ENCODE peak calls at places on chromosomes 5 and 9, in eight cellular contexts. B is tibial nerve, K is IMR-90, M is A549, P is body of pancreas, A is uterus, H is prostate gland, L is testis. G is an unnamed sample. For H3K4me1, the result is how much of the 10 kb centered on the place peaks cover.

GRCh38 chr9:18568969-18569368 is 95.0 kb downstream of the ADAMTSL1 start:
- DNase-seq in M (no peak), P (no peak), A (no peak), H (no peak), K (peak), L (no peak), B (no peak), G (no peak)

GRCh38 chr5:150264667-150265603 is 24.6 kb downstream of the CAMK2A start:
- DNase-seq in A (no peak), M (no peak), P (no peak), L (no peak), K (no peak), H (no peak), B (no peak), G (no peak)

GRCh38 chr9:2872307-2872940 is 28.5 kb upstream of the PUM3 start:
- DNase-seq in M (peak), B (no peak), A (no peak), H (no peak), K (peak), P (peak), L (no peak), G (no peak)

GRCh38 chr5:53368516-53368915 is 111.9 kb upstream of the FST start:
- DNase-seq in K (peak), L (no peak), P (no peak), B (no peak), H (no peak), A (no peak), M (peak), G (no peak)

GRCh38 chr5:126597156-126597555 is 2.1 kb upstream of the ALDH7A1 start:
- DNase-seq in B (no peak), H (no peak), P (no peak), A (no peak), K (peak), L (no peak), M (peak), G (no peak)

GRCh38 chr5:180596115-180596667 is 4.9 kb upstream of the SCGB3A1 start:
- DNase-seq in M (no peak), B (no peak), L (peak), P (no peak), A (no peak), K (no peak), H (no peak), G (no peak)

GRCh38 chr5:136202800-136203199 is 9.8 kb upstream of the SMIM32 start:
- DNase-seq in K (no peak), P (no peak), H (no peak), L (no peak), A (no peak), B (no peak), M (no peak), G (no peak)

GRCh38 chr9:87567047-87567446 is 69.4 kb downstream of the DAPK1 start:
- DNase-seq in M (no peak), H (no peak), B (no peak), P (peak), L (peak), A (no peak), K (no peak), G (no peak)

GRCh38 chr9:115524467-115525059 is 406.6 kb upstream of the TNC start:
- DNase-seq in L (peak), K (peak), A (peak), P (no peak), H (peak), B (peak), M (peak), G (no peak)

GRCh38 chr5:115168829-115169391 is 798 bp downstream of the TRIM36 start:
- DNase-seq in B (no peak), H (no peak), L (no peak), M (no peak), P (peak), A (no peak), K (no peak), G (peak)

GRCh38 chr5:74865799-74866652 is at the start of gene FAM169A:
- DNase-seq in A (no peak), B (no peak), K (peak), P (peak), M (peak), L (peak), H (peak), G (peak)

GRCh38 chr5:78534148-78535009 is 114.2 kb downstream of the LHFPL2 start:
- DNase-seq in K (peak), L (no peak), M (no peak), P (peak), B (peak), H (no peak), A (peak), G (no peak)

GRCh38 chr5:159878988-159879471 is 37.3 kb upstream of the ADRA1B start:
- DNase-seq in H (no peak), B (peak), M (peak), A (peak), L (peak), K (peak), P (peak), G (peak)

GRCh38 chr5:108749130-108749861 is 1.6 kb downstream of the FER start:
- DNase-seq in H (peak), B (no peak), M (peak), L (no peak), P (no peak), A (no peak), K (no peak), G (peak)

GRCh38 chr5:44150075-44150723 is 239.0 kb downstream of the FGF10 start:
- DNase-seq in P (no peak), H (no peak), M (no peak), A (no peak), L (no peak), B (no peak), K (no peak), G (no peak)

DNA sequence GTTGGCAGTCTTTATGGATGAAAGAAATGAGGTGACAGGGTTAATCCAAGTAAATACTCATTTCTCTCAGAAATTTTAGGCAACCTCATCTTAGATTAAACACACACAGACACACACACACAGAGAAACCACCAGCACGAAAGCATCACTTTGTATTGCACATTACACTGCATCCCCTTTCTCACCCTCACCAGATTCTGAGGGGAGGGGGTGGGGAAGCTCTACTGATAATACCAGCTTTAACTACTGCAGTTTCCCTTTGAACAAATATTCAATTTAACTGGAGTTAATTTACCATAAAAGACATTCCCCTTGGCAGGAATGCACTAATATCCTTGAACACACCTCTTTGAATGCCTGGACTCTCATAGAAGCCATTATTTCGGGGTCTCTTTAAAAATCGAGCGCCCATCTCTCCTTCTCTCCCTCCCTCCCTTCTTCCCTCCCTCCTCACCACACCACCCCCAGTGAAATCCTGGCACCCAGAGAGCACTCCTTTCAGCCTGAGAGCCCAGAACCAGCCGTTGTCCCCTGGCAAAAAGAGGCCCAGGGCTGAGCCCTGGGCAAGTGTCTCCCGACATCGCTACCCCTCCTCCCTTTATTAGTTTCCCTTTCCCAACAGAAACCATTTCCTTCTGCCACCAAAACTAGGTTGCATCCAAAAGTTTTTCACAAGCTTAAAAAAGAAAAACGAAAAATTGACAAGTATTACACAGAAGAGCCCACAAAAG is 2.8 kb upstream of the NFIB start:
- DNase-seq in B (no peak), K (no peak), P (no peak), M (no peak), A (no peak), L (no peak), H (no peak), G (peak)
- H3K4me1 ChIP-seq in B (under half), K (under half), P (half or more), M (under half), A (under half), L (under half), H (under half), G (under half)

GRCh38 chr5:68273717-68274409 is 58.3 kb downstream of the PIK3R1 start:
- DNase-seq in M (no peak), K (no peak), A (no peak), B (no peak), H (no peak), P (no peak), L (no peak), G (no peak)
- TF ChIP-seq POLR2A in M (no peak), K (no peak), A (no peak), B (no peak), H (no peak), P (no peak), L (no peak), G (no peak)

GRCh38 chr5:67033893-67034605 is 162.6 kb downstream of the CD180 start:
- DNase-seq in A (no peak), K (no peak), B (no peak), M (no peak), P (no peak), L (no peak), H (no peak), G (no peak)

GRCh38 chr5:67032921-67033664 is 163.5 kb downstream of the CD180 start:
- DNase-seq in K (peak), B (no peak), H (no peak), L (no peak), A (no peak), M (no peak), P (no peak), G (no peak)

GRCh38 chr5:67037171-67037570 is 159.4 kb downstream of the CD180 start:
- DNase-seq in K (peak), B (no peak), A (no peak), M (no peak), L (no peak), H (no peak), P (no peak), G (no peak)

GRCh38 chr5:67031689-67032088 is 164.9 kb downstream of the CD180 start:
- DNase-seq in L (no peak), P (no peak), A (no peak), B (no peak), H (no peak), M (no peak), K (no peak), G (no peak)

GRCh38 chr5:67035098-67035740 is 161.4 kb downstream of the CD180 start:
- DNase-seq in P (no peak), A (no peak), L (no peak), K (no peak), H (no peak), M (no peak), B (no peak), G (no peak)
- H3K4me1 ChIP-seq in P (under half), A (under half), L (under half), K (under half), H (under half), M (under half), B (under half), G (under half)

GRCh38 chr9:131627846-131628820 is 82.8 kb downstream of the PRRT1B start:
- DNase-seq in M (no peak), L (peak), H (no peak), P (peak), K (peak), A (no peak), B (no peak), G (peak)
- TF ChIP-seq POLR2A in M (no peak), L (no peak), H (no peak), P (peak), K (no peak), A (no peak), B (no peak), G (peak)